ENCODE peak calls at places on chromosomes 2 and 18, in ten cellular contexts. E is lower lobe of right lung; X is activated gamma-delta T cell treated with anti-CD3 and anti-CD28 coated beads, Interleukin-2, amount 50 U/mL, for 16 hours; R is GM12878; P is A549; I is fibroblast of the conjunctiva; F is germinal center; Y is non-pigmented ciliary epithelial cell; L is NB4; V is NCI-H2081. S is an unnamed sample.

GRCh38 chr2:95346738-95347671 is 49.9 kb downstream of the KCNIP3 start:
- DNase-seq in E (no peak), X (no peak), R (no peak), P (peak; percentile 20), I (no peak), F (no peak), Y (no peak), L (no peak), V (no peak), S (no peak)

GRCh38 chr2:69272803-69273471 is 114.1 kb downstream of the GFPT1 start:
- DNase-seq in E (peak; percentile 61), X (no peak), R (no peak), P (no peak), I (no peak), F (no peak), Y (no peak), L (peak; percentile 77), V (no peak), S (no peak)

GRCh38 chr2:158539176-158539895 is 82.6 kb downstream of the PKP4 start:
- DNase-seq in E (no peak), X (no peak), R (no peak), P (no peak), I (peak; percentile 34), F (no peak), Y (peak; percentile 69), L (no peak), V (peak; percentile 67), S (no peak)

GRCh38 chr2:178241852-178242551 is 47.7 kb downstream of the OSBPL6 start:
- DNase-seq in E (no peak), X (no peak), R (no peak), P (peak; percentile 69), I (peak; percentile 84), F (no peak), Y (peak; percentile 83), L (no peak), V (peak; percentile 62), S (no peak)

GRCh38 chr2:118084483-118085089 is 3.7 kb upstream of the INSIG2 start:
- DNase-seq in E (no peak), X (no peak), R (no peak), P (no peak), I (no peak), F (no peak), Y (no peak), L (no peak), V (no peak), S (no peak)

GRCh38 chr2:103860016-103860415 is 993.9 kb upstream of the POU3F3 start:
- DNase-seq in E (no peak), X (no peak), R (no peak), P (no peak), I (no peak), F (no peak), Y (no peak), L (no peak), V (no peak), S (no peak)

GRCh38 chr2:224971214-224971613 is 71.1 kb downstream of the DOCK10 start:
- DNase-seq in E (peak; percentile 76), X (no peak), R (no peak), P (no peak), I (no peak), F (no peak), Y (no peak), L (no peak), V (peak; percentile 24), S (no peak)

GRCh38 chr2:169095631-169096105 is 26.3 kb downstream of the DHRS9 start:
- DNase-seq in E (no peak), X (no peak), R (no peak), P (no peak), I (peak; percentile 60), F (no peak), Y (peak; percentile 71), L (peak; percentile 94), V (no peak), S (peak; percentile 35)

GRCh38 chr2:55590810-55591440 is 26.5 kb downstream of the PPP4R3B start:
- DNase-seq in E (no peak), X (no peak), R (peak; percentile 11), P (peak; percentile 24), I (no peak), F (no peak), Y (no peak), L (peak; percentile 33), V (no peak), S (no peak)

GRCh38 chr2:139296672-139297209 is 516.6 kb upstream of the NXPH2 start:
- DNase-seq in E (no peak), X (no peak), R (no peak), P (no peak), I (no peak), F (no peak), Y (no peak), L (no peak), V (no peak), S (no peak)

GRCh38 chr2:66897181-66897580 is 462.3 kb downstream of the MEIS1 start:
- DNase-seq in E (no peak), X (no peak), R (no peak), P (no peak), I (no peak), F (no peak), Y (no peak), L (no peak), V (no peak), S (no peak)

GRCh38 chr2:65710779-65711295 is 278.4 kb upstream of the SPRED2 start:
- DNase-seq in E (no peak), X (no peak), R (no peak), P (peak; percentile 19), I (no peak), F (peak; percentile 14), Y (no peak), L (peak; percentile 57), V (no peak), S (no peak)

GRCh38 chr2:119545754-119546445 is 1.7 kb downstream of the CFAP221 start:
- DNase-seq in E (no peak), X (no peak), R (no peak), P (no peak), I (no peak), F (no peak), Y (no peak), L (no peak), V (no peak), S (no peak)

GRCh38 chr2:69594341-69594740 is 49.2 kb downstream of the AAK1 start:
- DNase-seq in E (no peak), X (no peak), R (no peak), P (no peak), I (no peak), F (no peak), Y (no peak), L (no peak), V (no peak), S (no peak)

GRCh38 chr2:236501026-236501425 is 68.6 kb upstream of the ACKR3 start:
- DNase-seq in E (no peak), X (no peak), R (no peak), P (no peak), I (no peak), F (no peak), Y (no peak), L (no peak), V (no peak), S (no peak)

GRCh38 chr2:28166956-28167355 is 225.7 kb upstream of the FOSL2 start:
- DNase-seq in E (no peak), X (no peak), R (no peak), P (peak; percentile 16), I (no peak), F (no peak), Y (no peak), L (no peak), V (no peak), S (no peak)

GRCh38 chr2:237909075-237909695 is 49.8 kb downstream of the RAMP1 start:
- DNase-seq in E (no peak), X (no peak), R (no peak), P (no peak), I (no peak), F (no peak), Y (no peak), L (no peak), V (no peak), S (no peak)

GRCh38 chr2:28470759-28471158 is 25.1 kb upstream of the PLB1 start:
- DNase-seq in E (no peak), X (no peak), R (no peak), P (no peak), I (no peak), F (no peak), Y (no peak), L (no peak), V (no peak), S (no peak)

GRCh38 chr18:40293311-40293710 is 1661.7 kb upstream of the PIK3C3 start:
- DNase-seq in E (no peak), X (no peak), R (no peak), P (no peak), I (no peak), F (no peak), Y (no peak), L (no peak), V (peak; percentile 8), S (no peak)

GRCh38 chr18:63788447-63789096 is 13.4 kb downstream of the SERPINB7 start:
- DNase-seq in E (no peak), X (peak; percentile 19), R (no peak), P (peak; percentile 2), I (peak; percentile 46), F (no peak), Y (peak; percentile 83), L (peak; percentile 90), V (no peak), S (no peak)

GRCh38 chr2:47237375-47238357 is 82.6 kb upstream of the STPG4 start:
- DNase-seq in E (no peak), X (no peak), R (no peak), P (no peak), I (peak; percentile 64), F (no peak), Y (no peak), L (peak; percentile 21), V (no peak), S (no peak)

GRCh38 chr2:105795575-105795934 is 50.8 kb downstream of the NCK2 start:
- DNase-seq in E (no peak), X (no peak), R (no peak), P (no peak), I (no peak), F (no peak), Y (no peak), L (peak; percentile 87), V (peak; percentile 10), S (no peak)

GRCh38 chr2:171553858-171554257 is 31.6 kb downstream of the CYBRD1 start:
- DNase-seq in E (no peak), X (no peak), R (no peak), P (peak; percentile 79), I (no peak), F (no peak), Y (no peak), L (peak; percentile 20), V (peak; percentile 60), S (no peak)

GRCh38 chr18:23438608-23439366 is 14.3 kb upstream of the RIOK3 start:
- DNase-seq in E (no peak), X (no peak), R (no peak), P (no peak), I (no peak), F (no peak), Y (no peak), L (no peak), V (no peak), S (no peak)

GRCh38 chr18:13416208-13416607 is 197.6 kb downstream of the LDLRAD4 start:
- DNase-seq in E (no peak), X (no peak), R (no peak), P (no peak), I (no peak), F (no peak), Y (no peak), L (no peak), V (no peak), S (no peak)

GRCh38 chr2:149744845-149745244 is 157.3 kb upstream of the MMADHC start:
- DNase-seq in E (no peak), X (no peak), R (no peak), P (no peak), I (no peak), F (no peak), Y (no peak), L (no peak), V (no peak), S (no peak)

GRCh38 chr18:5295231-5295920 is at the start of gene ZBTB14:
- DNase-seq in E (peak; percentile 83), X (peak; percentile 47), R (no peak), P (peak; percentile 18), I (peak; percentile 8), F (peak; percentile 81), Y (no peak), L (peak; percentile 77), V (peak; percentile 62), S (no peak)

GRCh38 chr2:215680605-215681598 is 245.0 kb upstream of the FN1 start:
- DNase-seq in E (no peak), X (no peak), R (peak; percentile 50), P (no peak), I (peak; percentile 60), F (no peak), Y (peak; percentile 98), L (peak; percentile 83), V (no peak), S (peak; percentile 9)

S was measured in GOT3.